ENCODE peak calls at places on chromosomes 3 and 15, in four cellular contexts. J, I, N and L are unnamed samples. For H3K4me1, the result is how much of the 10 kb centered on the place peaks cover.

GRCh38 chr15:33104276-33104675 is 90.2 kb downstream of the FMN1 start:
- DNase-seq in J (no peak), I (peak), N (no peak), L (no peak)

GRCh38 chr3:126573492-126574117 is 14.9 kb upstream of the C3orf22 start:
- DNase-seq in N (peak), I (no peak), J (no peak), L (no peak)

GRCh38 chr15:26890451-26890850 is 23.6 kb downstream of the GABRA5 start:
- DNase-seq in J (no peak), N (no peak), I (no peak), L (no peak)

GRCh38 chr3:163056874-163057497 is 1560.4 kb downstream of the OTOL1 start:
- DNase-seq in N (peak), J (peak), I (peak), L (peak)

GRCh38 chr15:58947179-58947578 is 13.7 kb upstream of the SLTM start:
- DNase-seq in N (no peak), J (no peak), I (no peak), L (no peak)

GRCh38 chr15:69305204-69305931 is 6.7 kb downstream of the PAQR5 start:
- DNase-seq in N (peak), I (peak), J (peak), L (peak)

GRCh38 chr3:161879470-161879869 is 382.9 kb downstream of the OTOL1 start:
- DNase-seq in I (no peak), J (no peak), N (no peak), L (no peak)

GRCh38 chr15:57865294-57865693 is 158.8 kb downstream of the POLR2M start:
- DNase-seq in I (no peak), N (peak), J (no peak), L (no peak)

GRCh38 chr3:188021041-188021440 is 132.9 kb upstream of the LPP start:
- DNase-seq in N (no peak), J (no peak), I (no peak), L (no peak)

GRCh38 chr3:52533623-52534280 is at the start of gene NT5DC2:
- DNase-seq in N (peak), J (peak), I (no peak), L (no peak)

GRCh38 chr3:73661262-73661661 is 36.5 kb upstream of the PDZRN3 start:
- DNase-seq in J (no peak), N (no peak), I (no peak), L (no peak)

GRCh38 chr15:60763668-60764067 is 284.7 kb upstream of the ICE2 start:
- DNase-seq in J (no peak), N (no peak), I (no peak), L (no peak)

GRCh38 chr15:54388746-54389145 is 410.5 kb downstream of the UNC13C start:
- DNase-seq in J (no peak), I (no peak), N (no peak), L (no peak)

GRCh38 chr3:113546414-113546893 is 14.1 kb downstream of the SIDT1 start:
- DNase-seq in N (no peak), J (no peak), I (no peak), L (no peak)

GRCh38 chr3:14301558-14301957 is 100.8 kb upstream of the SLC6A6 start:
- DNase-seq in I (no peak), N (no peak), J (peak), L (no peak)

GRCh38 chr3:154430014-154430413 is at the start of gene GPR149:
- DNase-seq in I (peak), J (no peak), N (no peak), L (no peak)

GRCh38 chr3:134474956-134475355 is 10.8 kb downstream of the ANAPC13 start:
- DNase-seq in N (no peak), J (no peak), I (no peak), L (no peak)
- TF ChIP-seq POLR2AphosphoS5 in N (no peak), J (no peak), I (no peak), L (no peak)

GRCh38 chr3:5197470-5198312 is 10.2 kb downstream of the EDEM1 start:
- DNase-seq in N (no peak), J (no peak), I (no peak), L (no peak)
- TF ChIP-seq TCF7L2 in N (no peak), J (no peak), I (no peak), L (no peak)

GRCh38 chr15:49620658-49621326 is at the start of the genes DTWD1 and FAM227B:
- DNase-seq in N (peak), I (peak), J (peak), L (peak)

GRCh38 chr15:49625460-49626036 is 4.7 kb downstream of the DTWD1 start:
- DNase-seq in N (no peak), I (no peak), J (no peak), L (no peak)

GRCh38 chr15:49621327-49622210 is 721 bp downstream of the DTWD1 start:
- DNase-seq in N (no peak), I (no peak), J (no peak), L (no peak)

GRCh38 chr15:49622561-49622960 is 1.7 kb downstream of the DTWD1 start:
- DNase-seq in N (no peak), I (no peak), J (no peak), L (no peak)

DNA sequence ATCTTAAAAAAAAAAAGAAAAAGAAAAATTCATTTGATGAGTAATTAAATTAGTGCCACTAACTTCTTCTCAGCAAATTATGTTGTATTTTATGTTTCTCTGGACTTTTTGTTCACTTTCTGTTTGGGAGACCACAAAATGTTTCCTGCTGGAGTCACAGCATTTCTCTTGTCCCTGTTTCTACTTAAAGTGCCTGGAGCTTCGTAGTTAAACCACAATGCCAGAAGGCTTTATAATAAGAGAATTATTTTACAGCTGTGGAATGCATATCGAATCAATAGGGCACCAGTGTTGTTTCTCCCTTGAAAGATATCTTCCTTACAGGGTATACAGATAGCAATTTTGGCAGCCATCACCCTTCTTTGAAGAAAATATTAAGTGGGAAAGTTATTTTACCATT is 3.2 kb downstream of the DTWD1 start:
- DNase-seq in J (no peak), N (no peak), I (no peak), L (no peak)
- H3K4me1 ChIP-seq in J (under half), N (under half), I (under half), L (under half)

GRCh38 chr3:115659253-115659652 is 35.9 kb downstream of the GAP43 start:
- DNase-seq in N (no peak), J (no peak), I (no peak), L (no peak)

GRCh38 chr3:115657168-115657567 is 33.9 kb downstream of the GAP43 start:
- DNase-seq in J (no peak), N (no peak), I (no peak), L (no peak)

GRCh38 chr3:115659861-115660260 is 36.6 kb downstream of the GAP43 start:
- DNase-seq in I (no peak), J (no peak), N (no peak), L (no peak)

GRCh38 chr3:115658032-115658336 is 34.7 kb downstream of the GAP43 start:
- DNase-seq in J (no peak), I (no peak), N (no peak), L (no peak)

DNA sequence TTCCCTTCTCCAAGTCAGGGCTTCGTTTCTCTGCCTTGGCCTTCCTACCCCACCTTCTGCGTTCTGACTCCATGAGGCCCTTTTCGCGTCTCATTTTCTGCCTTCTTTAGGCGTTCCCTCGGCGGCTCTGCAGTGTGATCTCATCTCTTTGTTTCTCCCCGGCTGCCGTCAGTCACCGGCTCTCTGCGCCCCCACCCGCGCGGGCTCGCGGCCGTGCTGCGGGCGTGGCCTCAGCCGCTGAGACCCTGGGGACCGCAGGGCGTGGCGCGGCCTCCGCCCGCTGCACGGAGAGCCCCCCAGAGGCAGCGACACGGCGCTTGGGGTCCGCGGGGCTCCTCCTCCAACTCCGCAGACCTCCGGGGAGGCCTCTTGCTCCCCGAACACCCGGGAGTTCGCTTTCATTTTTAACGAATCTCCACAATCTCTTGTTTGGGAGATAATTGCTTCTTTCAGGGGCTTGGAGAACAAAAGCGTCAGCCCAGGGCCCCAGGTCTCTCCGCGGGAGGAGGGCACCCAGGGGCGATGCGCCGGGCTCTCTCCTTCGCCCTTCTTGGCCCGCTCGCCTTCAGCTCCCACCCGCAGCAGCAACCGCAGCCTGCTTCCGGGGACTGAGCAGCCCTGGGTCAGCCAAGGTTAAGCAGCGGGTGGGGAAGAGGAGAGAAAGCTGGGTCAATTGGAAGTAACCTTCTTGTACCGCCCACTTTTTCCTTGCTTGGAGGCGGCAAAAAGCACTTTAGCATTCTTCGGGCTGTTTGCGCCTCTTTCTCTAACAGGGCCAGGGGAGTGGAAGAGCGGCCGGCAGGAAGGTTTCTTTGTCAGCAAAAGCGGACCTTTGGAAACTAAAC is 35.2 kb downstream of the GAP43 start:
- DNase-seq in N (peak), J (peak), I (peak), L (no peak)
- TF ChIP-seq POLR2AphosphoS5 in N (no peak), J (no peak), I (peak), L (no peak)

GRCh38 chr3:189941679-189942078 is 179.0 kb downstream of the P3H2 start:
- DNase-seq in J (peak), N (no peak), I (no peak), L (no peak)
- TF ChIP-seq TCF7L2 in J (no peak), N (no peak), I (no peak), L (peak)

GRCh38 chr3:173744479-173744878 is 346.9 kb downstream of the NLGN1 start:
- DNase-seq in I (no peak), N (no peak), J (no peak), L (no peak)
- H3K4me1 ChIP-seq in I (under half), N (under half), J (under half), L (under half)

DNA sequence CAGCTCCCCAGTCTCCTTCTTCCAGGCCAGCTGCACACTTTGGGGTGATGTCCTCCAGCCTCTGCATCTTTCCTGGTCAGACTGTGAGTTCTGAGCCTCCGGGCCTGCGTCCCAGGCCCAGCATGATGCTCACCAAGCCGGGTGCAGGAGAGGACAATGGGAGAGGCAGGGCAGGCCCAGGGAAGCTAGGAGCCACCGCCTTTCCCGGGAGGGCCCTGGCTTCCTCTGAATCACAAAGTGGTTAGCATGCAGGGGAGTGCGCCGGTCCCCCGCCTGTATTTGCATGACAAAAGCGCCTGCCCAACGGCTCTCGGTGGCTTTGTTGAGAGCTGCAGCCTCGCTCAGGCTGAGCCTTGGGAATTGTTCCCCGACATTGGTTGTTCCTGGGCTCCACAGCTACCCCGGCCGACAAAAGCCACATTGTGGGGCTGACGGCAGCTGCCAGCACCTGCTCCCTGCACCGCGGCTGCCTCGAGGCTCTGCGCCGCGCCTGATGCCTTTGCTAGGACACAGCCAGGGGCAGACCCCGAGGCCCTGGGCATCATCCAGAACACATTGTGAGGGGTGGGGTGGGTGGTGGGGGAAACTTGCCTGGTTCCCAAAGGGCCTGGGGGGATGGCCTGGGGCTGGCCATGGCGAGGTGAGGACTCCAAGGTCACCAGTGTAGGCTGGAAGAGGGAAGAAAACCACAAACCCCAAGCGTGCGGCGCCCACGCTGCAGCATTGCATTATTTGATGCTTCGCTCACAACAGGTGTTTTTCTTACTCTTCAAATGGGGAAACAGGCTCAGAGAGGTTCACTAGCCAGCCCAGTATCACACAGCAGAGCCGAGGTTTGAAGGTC is 20.0 kb upstream of the KLF13 start:
- DNase-seq in N (no peak), J (no peak), I (no peak), L (no peak)
- TF ChIP-seq POLR2AphosphoS5 in N (no peak), J (no peak), I (no peak), L (no peak)